ENCODE peak calls at places on chromosomes 12 and 14, in five cellular contexts. P is renal cortical epithelial cell, W is heart left ventricle, B is EL, Q is fibroblast of mammary gland. R is an unnamed sample.

GRCh38 chr12:6494968-6495367 is 1.1 kb downstream of the NCAPD2 start:
- DNase-seq in P (no peak), W (no peak), B (peak), Q (peak), R (peak)

GRCh38 chr12:6452908-6453630 is 1.2 kb downstream of the TAPBPL start:
- DNase-seq in P (no peak), W (peak), B (no peak), Q (no peak), R (peak)

GRCh38 chr12:96354326-96354725 is 45.9 kb downstream of the CDK17 start:
- DNase-seq in P (no peak), W (no peak), B (peak), Q (peak), R (peak)

GRCh38 chr12:75635606-75636444 is 124.4 kb upstream of the KRR1 start:
- DNase-seq in P (peak), W (no peak), B (peak), Q (peak), R (peak)

GRCh38 chr12:24062642-24063245 is 113.3 kb upstream of the SOX5 start:
- DNase-seq in P (no peak), W (no peak), B (no peak), Q (peak), R (no peak)

GRCh38 chr14:73059326-73059725 is 992 bp downstream of the RBM25 start:
- DNase-seq in P (no peak), W (no peak), B (peak), Q (peak), R (peak)

GRCh38 chr12:80936353-80936641 is 1.4 kb downstream of the LIN7A start:
- DNase-seq in P (no peak), W (no peak), B (no peak), Q (no peak), R (no peak)

GRCh38 chr12:113259499-113259953 is 38.3 kb downstream of the TPCN1 start:
- DNase-seq in P (peak), W (peak), B (no peak), Q (peak), R (no peak)

GRCh38 chr12:7869137-7869536 is 3.6 kb downstream of the SLC2A14 start:
- DNase-seq in P (no peak), W (no peak), B (peak), Q (peak), R (peak)

GRCh38 chr12:1619599-1619998 is 9.4 kb upstream of the WNT5B start:
- DNase-seq in P (no peak), W (peak), B (no peak), Q (peak), R (no peak)

GRCh38 chr14:64676410-64677008 is 27.7 kb upstream of the PLEKHG3 start:
- DNase-seq in P (peak), W (no peak), B (no peak), Q (no peak), R (no peak)

GRCh38 chr12:123973552-123974341 is 732 bp downstream of the ZNF664 start:
- DNase-seq in P (peak), W (peak), B (peak), Q (no peak), R (no peak)

GRCh38 chr12:44774815-44775411 is 101.2 kb downstream of the NELL2 start:
- DNase-seq in P (no peak), W (no peak), B (peak), Q (peak), R (peak)

GRCh38 chr14:68643673-68644072 is 149.2 kb downstream of the ZFP36L1 start:
- DNase-seq in P (no peak), W (peak), B (no peak), Q (no peak), R (no peak)

GRCh38 chr14:89537911-89538310 is 120.9 kb upstream of the FOXN3 start:
- DNase-seq in P (no peak), W (no peak), B (no peak), Q (no peak), R (no peak)

GRCh38 chr12:101642115-101643067 is 47.6 kb downstream of the MYBPC1 start:
- DNase-seq in P (peak), W (no peak), B (no peak), Q (no peak), R (peak)

GRCh38 chr12:30696943-30697342 is 1.3 kb upstream of the IPO8 start:
- DNase-seq in P (no peak), W (no peak), B (no peak), Q (no peak), R (no peak)

GRCh38 chr12:24778486-24779304 is 170.2 kb downstream of the BCAT1 start:
- DNase-seq in P (peak), W (no peak), B (peak), Q (peak), R (peak)

GRCh38 chr12:25816637-25817036 is 141.8 kb upstream of the RASSF8 start:
- DNase-seq in P (no peak), W (no peak), B (no peak), Q (peak), R (no peak)

GRCh38 chr14:96944297-96944696 is 147.1 kb downstream of the VRK1 start:
- DNase-seq in P (no peak), W (no peak), B (no peak), Q (no peak), R (no peak)

GRCh38 chr12:116673713-116674112 is 64.2 kb downstream of the SPRING1 start:
- DNase-seq in P (no peak), W (no peak), B (peak), Q (no peak), R (no peak)

GRCh38 chr14:31842905-31843304 is 234.2 kb upstream of the ARHGAP5 start:
- DNase-seq in P (peak), W (no peak), B (no peak), Q (peak), R (peak)

R was measured in bronchial epithelial cell.